ENCODE peak calls at places on chromosomes 1 and 21, in nine cellular contexts. J is left lung, O is esophagus muscularis mucosa, Q is endothelial cell of umbilical vein, V is colonic mucosa, G is cardiac muscle cell, X is IMR-90, P is transverse colon, R is endodermal cell. C is an unnamed sample.

GRCh38 chr1:247330548-247331171 is 1.0 kb downstream of the ZNF496 start:
- DNase-seq in X (no peak), P (no peak), V (no peak), G (no peak), O (no peak), J (no peak), Q (no peak), R (no peak), C (no peak)

GRCh38 chr1:115767403-115767802 is 1.1 kb downstream of the CASQ2 start:
- DNase-seq in G (no peak), X (no peak), P (no peak), J (no peak), R (no peak), O (peak; percentile 91), Q (no peak), V (no peak), C (no peak)

GRCh38 chr1:16348414-16349182 is 3.7 kb downstream of the FBXO42 start:
- DNase-seq in R (no peak), X (peak; percentile 85), J (peak; percentile 8), G (peak; percentile 58), O (no peak), Q (peak; percentile 59), V (no peak), P (no peak), C (no peak)

GRCh38 chr1:67687198-67687545 is 2.2 kb downstream of the GADD45A start:
- DNase-seq in G (peak; percentile 15), Q (no peak), X (no peak), R (no peak), V (no peak), O (no peak), J (no peak), P (no peak), C (no peak)

GRCh38 chr1:44805311-44806024 is 1.7 kb downstream of the DYNLT4 start:
- DNase-seq in V (no peak), P (no peak), G (no peak), X (no peak), J (peak; percentile 78), O (no peak), R (peak; percentile 52), Q (no peak), C (no peak)

GRCh38 chr1:20353836-20354235 is 63.2 kb downstream of the VWA5B1 start:
- DNase-seq in G (no peak), P (no peak), V (no peak), J (no peak), O (no peak), R (no peak), Q (no peak), X (no peak), C (no peak)

GRCh38 chr1:29361686-29362085 is 125.4 kb downstream of the PTPRU start:
- DNase-seq in J (no peak), G (no peak), P (no peak), O (no peak), Q (no peak), V (no peak), X (no peak), R (peak; percentile 16), C (no peak)

GRCh38 chr1:240998441-240999015 is 358.5 kb downstream of the RGS7 start:
- DNase-seq in J (peak; percentile 65), Q (no peak), P (no peak), O (no peak), G (no peak), X (no peak), V (no peak), R (no peak), C (no peak)

GRCh38 chr21:45385549-45386050 is 19.4 kb upstream of the COL18A1 start:
- DNase-seq in O (no peak), G (no peak), R (no peak), Q (no peak), J (peak; percentile 55), P (no peak), V (no peak), X (no peak), C (peak; percentile 7)

GRCh38 chr1:117608213-117608612 is 2.4 kb downstream of the TENT5C start:
- DNase-seq in R (no peak), X (no peak), Q (no peak), P (no peak), J (no peak), O (no peak), V (no peak), G (no peak), C (no peak)

GRCh38 chr1:38728176-38728908 is 131.2 kb downstream of the RRAGC start:
- DNase-seq in O (no peak), Q (peak; percentile 99), J (no peak), R (peak; percentile 61), V (peak; percentile 54), G (peak; percentile 97), P (peak; percentile 14), X (peak; percentile 68), C (no peak)

GRCh38 chr1:183281039-183281438 is 95.0 kb downstream of the LAMC2 start:
- DNase-seq in O (no peak), X (peak; percentile 49), P (peak; percentile 34), V (no peak), Q (no peak), R (no peak), J (no peak), G (peak; percentile 95), C (peak; percentile 76)

GRCh38 chr1:93770640-93771039 is 89.0 kb upstream of the BCAR3 start:
- DNase-seq in X (peak; percentile 27), Q (no peak), V (no peak), J (no peak), O (no peak), R (peak; percentile 69), P (no peak), G (peak; percentile 38), C (no peak)

GRCh38 chr1:85569737-85570404 is 10.7 kb upstream of the CCN1 start:
- DNase-seq in Q (no peak), J (no peak), V (no peak), G (no peak), P (no peak), O (no peak), X (peak; percentile 23), R (no peak), C (no peak)

GRCh38 chr21:17554619-17555472 is 42.0 kb downstream of the CXADR start:
- DNase-seq in P (no peak), Q (peak; percentile 25), J (no peak), V (no peak), R (no peak), O (no peak), G (no peak), X (peak; percentile 10), C (no peak)

GRCh38 chr21:17848228-17848627 is 29.1 kb upstream of the C21orf91 start:
- DNase-seq in J (no peak), G (peak; percentile 88), V (peak; percentile 33), P (peak; percentile 35), Q (no peak), O (no peak), X (peak; percentile 97), R (no peak), C (peak; percentile 30)

GRCh38 chr1:34746785-34747637 is 7.8 kb upstream of the GJB5 start:
- DNase-seq in R (peak; percentile 26), Q (no peak), V (no peak), O (no peak), X (no peak), P (peak; percentile 21), J (no peak), G (no peak), C (no peak)

GRCh38 chr1:35452086-35452485 is 105.1 kb downstream of the KIAA0319L start:
- DNase-seq in R (no peak), X (peak; percentile 72), V (peak; percentile 24), J (no peak), G (peak; percentile 92), Q (peak; percentile 85), P (peak; percentile 29), O (no peak), C (peak; percentile 57)

GRCh38 chr1:36279110-36279788 is 26.9 kb upstream of the SH3D21 start:
- DNase-seq in J (no peak), G (peak; percentile 58), P (no peak), R (no peak), O (no peak), X (peak; percentile 66), Q (no peak), V (no peak), C (no peak)

DNA sequence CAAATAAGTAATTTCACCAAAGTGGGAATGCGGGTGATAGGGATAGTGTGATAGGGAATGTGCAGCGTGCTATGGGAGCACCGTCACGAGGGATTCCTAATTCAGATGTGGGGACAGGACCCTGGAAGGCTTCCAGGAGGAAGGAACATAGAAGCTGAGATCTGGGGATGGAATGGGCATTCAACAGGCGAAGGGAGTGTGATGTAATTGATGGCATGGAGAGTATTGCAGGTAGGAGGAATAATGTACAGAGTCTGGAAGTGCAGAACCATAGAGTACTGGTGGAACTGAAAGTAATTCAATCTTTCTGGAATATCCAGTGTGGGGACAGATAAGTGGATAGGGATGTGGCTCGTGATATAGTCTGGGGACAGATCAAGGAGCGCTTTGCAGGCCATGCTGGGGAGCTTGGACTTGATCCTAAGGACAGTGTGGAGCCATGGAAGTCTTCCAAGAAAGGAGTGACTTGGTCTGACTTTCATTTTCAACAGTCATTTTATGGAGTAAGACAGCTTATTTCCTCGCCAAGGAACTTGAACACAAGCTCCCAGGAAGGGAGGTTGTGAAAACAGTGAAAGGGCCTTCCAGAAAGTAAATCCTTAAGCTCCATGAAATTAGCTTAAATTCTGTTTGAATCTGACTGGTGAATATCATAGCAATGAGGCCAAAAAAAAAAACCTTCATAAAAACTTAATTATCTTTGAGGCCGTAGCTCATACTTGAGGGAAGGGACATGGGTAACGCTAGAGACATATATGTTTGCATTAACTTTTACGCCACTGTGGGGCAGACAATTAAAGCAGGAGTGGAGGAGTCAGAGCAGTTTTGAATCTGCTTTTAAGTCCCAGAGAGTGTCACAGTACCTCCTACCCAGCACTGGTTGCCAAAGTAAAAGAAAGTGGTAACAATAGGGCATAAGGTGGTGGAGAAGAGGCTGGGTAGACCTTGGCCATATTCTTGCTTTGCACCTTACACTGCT is 55.8 kb downstream of the ROR1 start:
- DNase-seq in G (peak; percentile 70), Q (no peak), P (no peak), X (no peak), O (no peak), V (peak; percentile 52), R (no peak), J (no peak), C (no peak)
- TF ChIP-seq CTCF in G (no peak), Q (no peak), P (no peak), X (no peak), O (no peak), V (no peak), R (no peak), J (no peak), C (no peak)

GRCh38 chr1:155598842-155599331 is 11.1 kb upstream of the MSTO1 start:
- DNase-seq in Q (peak; percentile 31), J (no peak), V (no peak), O (no peak), R (peak; percentile 69), X (peak; percentile 43), P (no peak), G (peak; percentile 57), C (no peak)
- H3K27ac ChIP-seq in Q (no peak overlapping the region), J (no peak overlapping the region), V (no peak overlapping the region), O (no peak overlapping the region), R (no peak overlapping the region), X (no peak overlapping the region), P (no peak overlapping the region), G (peak overlapping the region; percentile 24), C (no peak overlapping the region)

GRCh38 chr1:119480175-119480574 is 26.8 kb upstream of the HSD3B1 start:
- DNase-seq in O (no peak), R (no peak), J (no peak), G (no peak), P (no peak), Q (no peak), V (no peak), X (no peak), C (no peak)
- H3K4me3 ChIP-seq in O (no peak overlapping the region), R (no peak overlapping the region), J (no peak overlapping the region), G (no peak overlapping the region), P (no peak overlapping the region), Q (no peak overlapping the region), V (no peak overlapping the region), X (no peak overlapping the region), C (no peak overlapping the region)

GRCh38 chr1:160124709-160125478 is 9.3 kb downstream of the ATP1A2 start:
- DNase-seq in Q (no peak), J (no peak), G (peak; percentile 54), R (peak; percentile 62), X (peak; percentile 89), V (no peak), O (no peak), P (no peak), C (no peak)
- TF ChIP-seq CTCF in Q (no peak), J (no peak), G (no peak), R (peak; percentile 55), X (peak; percentile 46), V (no peak), O (peak; percentile 43), P (no peak), C (no peak)

C was measured in psoas muscle.